ENCODE peak calls at places on chromosomes 4 and X, in ten cellular contexts. V, F, N, S, Z, H, O, E, X and U are unnamed samples. For H3K4me1 and H3K27me3, the result is how much of the 10 kb centered on the place peaks cover.

GRCh38 chr4:23717528-23718248 is 172.2 kb downstream of the PPARGC1A start:
- DNase-seq in H (no peak), N (no peak), X (no peak), S (no peak), E (peak), F (no peak), V (no peak), O (peak), Z (peak), U (peak)

GRCh38 chr4:123477804-123478209 is 81.2 kb downstream of the SPRY1 start:
- DNase-seq in Z (peak), H (no peak), O (no peak), F (no peak), N (peak), S (no peak), E (no peak), X (no peak), V (no peak), U (peak)

GRCh38 chr4:165738571-165738970 is 134.5 kb upstream of the TLL1 start:
- DNase-seq in V (no peak), O (no peak), X (no peak), S (no peak), H (no peak), Z (no peak), N (no peak), E (no peak), F (no peak), U (no peak)

GRCh38 chrX:130106071-130106470 is 4.2 kb downstream of the ELF4 start:
- DNase-seq in V (no peak), E (no peak), O (no peak), F (peak), Z (no peak), N (no peak), S (no peak), H (no peak), X (peak), U (no peak)

GRCh38 chr4:7166981-7167700 is 25.2 kb upstream of the SORCS2 start:
- DNase-seq in O (no peak), S (no peak), E (peak), F (no peak), Z (peak), N (no peak), X (no peak), V (no peak), H (no peak), U (no peak)

GRCh38 chr4:52915131-52915645 is 53.1 kb downstream of the RASL11B start:
- DNase-seq in F (no peak), Z (no peak), O (no peak), X (no peak), E (no peak), H (no peak), V (no peak), N (no peak), S (no peak), U (no peak)

GRCh38 chrX:132716006-132716405 is 227.2 kb upstream of the MBNL3 start:
- DNase-seq in Z (no peak), E (no peak), O (no peak), N (no peak), H (no peak), S (no peak), F (no peak), V (no peak), X (no peak), U (no peak)

GRCh38 chrX:108582151-108582550 is 142.5 kb downstream of the COL4A5 start:
- DNase-seq in F (no peak), E (no peak), O (no peak), S (no peak), V (no peak), Z (no peak), X (no peak), H (no peak), N (no peak), U (no peak)

GRCh38 chrX:79154612-79155358 is 10.3 kb downstream of the GPR174 start:
- DNase-seq in N (no peak), Z (no peak), S (no peak), E (no peak), F (no peak), V (no peak), O (no peak), H (no peak), X (no peak), U (no peak)

GRCh38 chr4:119897260-119897659 is 169.4 kb downstream of the MAD2L1 start:
- DNase-seq in V (no peak), X (no peak), F (no peak), Z (no peak), H (no peak), E (no peak), S (no peak), O (no peak), N (no peak), U (no peak)

GRCh38 chr4:168654206-168655174 is 157.6 kb downstream of the PALLD start:
- DNase-seq in E (no peak), H (no peak), Z (peak), S (no peak), V (no peak), O (no peak), F (no peak), N (no peak), X (no peak), U (no peak)

GRCh38 chr4:173524218-173525117 is 5.6 kb downstream of the HAND2 start:
- DNase-seq in E (no peak), N (no peak), Z (no peak), X (no peak), V (peak), O (peak), S (no peak), H (no peak), F (no peak), U (no peak)

GRCh38 chr4:10063544-10064300 is 42.4 kb upstream of the SLC2A9 start:
- DNase-seq in V (peak), O (peak), H (peak), X (peak), S (peak), Z (peak), N (no peak), E (peak), F (peak), U (no peak)

GRCh38 chr4:90445380-90445779 is 318.2 kb downstream of the CCSER1 start:
- DNase-seq in E (no peak), S (no peak), V (no peak), H (no peak), Z (no peak), X (no peak), O (no peak), N (no peak), F (no peak), U (no peak)

GRCh38 chr4:2172627-2173231 is 69.2 kb downstream of the HAUS3 start:
- DNase-seq in X (no peak), S (no peak), Z (no peak), O (no peak), V (no peak), E (no peak), F (no peak), N (no peak), H (no peak), U (peak)

GRCh38 chr4:15695764-15696163 is 7.1 kb upstream of the BST1 start:
- DNase-seq in O (no peak), S (no peak), H (no peak), V (no peak), Z (no peak), E (no peak), F (no peak), X (no peak), N (no peak), U (no peak)

GRCh38 chr4:116180056-116180690 is 905.2 kb downstream of the TRAM1L1 start:
- DNase-seq in S (peak), X (no peak), N (no peak), O (no peak), Z (no peak), V (no peak), E (peak), H (no peak), F (no peak), U (no peak)

GRCh38 chr4:52894408-52894807 is 32.3 kb downstream of the RASL11B start:
- DNase-seq in N (no peak), F (no peak), V (no peak), X (no peak), O (no peak), Z (no peak), H (no peak), S (no peak), E (no peak), U (no peak)

GRCh38 chr4:53620956-53621355 is 29.7 kb upstream of the LNX1 start:
- DNase-seq in H (no peak), O (no peak), S (no peak), F (no peak), E (no peak), Z (no peak), V (no peak), X (no peak), N (no peak), U (no peak)

GRCh38 chr4:159117564-159117963 is 14.7 kb downstream of the RAPGEF2 start:
- DNase-seq in X (no peak), E (no peak), N (no peak), Z (no peak), V (no peak), F (no peak), H (no peak), O (no peak), S (no peak), U (no peak)

GRCh38 chr4:85114526-85114925 is 148.0 kb upstream of the WDFY3 start:
- DNase-seq in N (no peak), Z (no peak), F (no peak), X (no peak), V (no peak), O (no peak), S (no peak), H (no peak), E (no peak), U (no peak)

GRCh38 chr4:147589586-147589985 is 27.6 kb upstream of the TMEM184C start:
- DNase-seq in O (no peak), X (no peak), Z (no peak), F (no peak), S (no peak), V (no peak), H (no peak), E (no peak), N (no peak), U (no peak)

GRCh38 chr4:133808151-133808550 is 393.4 kb downstream of the PABPC4L start:
- DNase-seq in F (no peak), S (no peak), V (no peak), X (no peak), H (no peak), N (no peak), O (no peak), E (no peak), Z (no peak), U (no peak)

GRCh38 chr4:96305030-96305429 is 465.1 kb downstream of the PDHA2 start:
- DNase-seq in H (no peak), O (peak), N (no peak), Z (no peak), S (no peak), E (peak), F (no peak), X (no peak), V (no peak), U (no peak)

GRCh38 chr4:186807809-186808634 is 84.4 kb upstream of the FAT1 start:
- DNase-seq in E (no peak), O (no peak), X (no peak), N (no peak), Z (no peak), H (no peak), V (no peak), S (no peak), F (no peak), U (no peak)

GRCh38 chr4:2135083-2135482 is 76.0 kb downstream of the NAT8L start:
- DNase-seq in H (no peak), Z (peak), F (no peak), S (no peak), N (no peak), E (peak), V (no peak), O (peak), X (no peak), U (peak)

GRCh38 chr4:176444741-176445140 is 125.0 kb downstream of the SPCS3 start:
- DNase-seq in X (no peak), V (no peak), N (no peak), E (no peak), O (no peak), F (no peak), Z (no peak), H (no peak), S (no peak), U (no peak)

GRCh38 chr4:19987746-19988145 is 264.0 kb upstream of the SLIT2 start:
- DNase-seq in E (no peak), F (no peak), V (no peak), Z (no peak), O (no peak), S (no peak), H (no peak), X (no peak), N (no peak), U (no peak)

DNA sequence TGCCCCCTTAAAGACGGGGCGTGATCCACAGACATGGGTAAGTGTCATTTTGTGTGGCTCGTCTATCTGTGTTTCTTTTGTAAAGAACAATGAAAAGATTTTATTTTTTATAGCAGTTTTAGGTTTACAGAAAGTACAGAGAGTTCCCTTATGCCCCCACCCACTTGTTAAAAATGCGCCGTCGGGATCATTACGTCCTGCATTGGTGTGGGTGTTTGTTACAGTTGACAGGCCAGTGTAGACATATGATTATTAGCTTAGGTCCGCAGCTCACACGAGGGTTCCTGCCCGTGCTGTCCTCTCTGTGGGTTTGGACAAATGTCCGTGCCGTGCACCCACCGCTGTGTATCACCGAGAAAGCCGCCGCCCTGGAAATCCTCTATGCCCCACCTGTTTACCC is 50.5 kb downstream of the RGS12 start:
- DNase-seq in S (no peak), N (no peak), O (no peak), E (no peak), H (peak), V (no peak), X (no peak), F (no peak), Z (no peak), U (no peak)
- H3K4me1 ChIP-seq in S (under half), N (under half), O (under half), E (under half), H (under half), V (under half), X (under half), F (under half), Z (under half), U (under half)

GRCh38 chrX:23332888-23333821 is 1.5 kb upstream of the PTCHD1 start:
- DNase-seq in X (no peak), F (no peak), H (no peak), Z (peak), O (peak), S (no peak), N (no peak), E (peak), V (no peak), U (no peak)
- H3K27me3 ChIP-seq in X (half or more), F (under half), H (under half), Z (half or more), O (half or more), S (half or more), N (under half), E (half or more), V (under half), U (under half)

GRCh38 chr4:73477176-73477575 is 4.4 kb upstream of the AFM start:
- DNase-seq in E (no peak), S (no peak), X (no peak), Z (no peak), N (no peak), V (no peak), H (no peak), F (no peak), O (no peak), U (no peak)

GRCh38 chr4:73479323-73479722 is 2.2 kb upstream of the AFM start:
- DNase-seq in F (no peak), S (no peak), Z (no peak), V (no peak), E (no peak), X (no peak), N (no peak), O (no peak), H (no peak), U (no peak)

GRCh38 chr4:73485085-73485484 is 3.5 kb downstream of the AFM start:
- DNase-seq in Z (no peak), F (no peak), N (no peak), X (no peak), H (no peak), O (no peak), E (no peak), S (no peak), V (no peak), U (no peak)

GRCh38 chr4:73485596-73485995 is 4.1 kb downstream of the AFM start:
- DNase-seq in N (no peak), S (no peak), Z (no peak), F (no peak), V (no peak), O (no peak), E (no peak), X (no peak), H (no peak), U (no peak)

GRCh38 chr4:73481356-73481755 is at the start of gene AFM:
- DNase-seq in V (no peak), F (no peak), Z (no peak), H (no peak), E (no peak), O (no peak), N (no peak), S (no peak), X (no peak), U (no peak)
- H3K4me3 ChIP-seq in V (no peak), F (no peak), Z (no peak), H (no peak), E (peak), O (no peak), N (no peak), S (no peak), X (no peak), U (no peak)

GRCh38 chr4:37663552-37663951 is 22.6 kb downstream of the RELL1 start:
- DNase-seq in F (no peak), N (no peak), X (no peak), H (no peak), V (no peak), O (no peak), E (no peak), S (no peak), Z (no peak), U (no peak)

GRCh38 chr4:37664696-37665095 is 21.5 kb downstream of the RELL1 start:
- DNase-seq in N (no peak), E (no peak), V (no peak), F (no peak), O (peak), H (no peak), X (no peak), Z (no peak), S (no peak), U (no peak)

GRCh38 chr4:37662861-37663390 is 23.2 kb downstream of the RELL1 start:
- DNase-seq in E (no peak), F (no peak), V (peak), Z (no peak), X (peak), S (no peak), O (peak), N (no peak), H (peak), U (no peak)

GRCh38 chr4:37661643-37662221 is 24.4 kb downstream of the RELL1 start:
- DNase-seq in N (no peak), V (no peak), O (no peak), E (no peak), H (no peak), S (no peak), F (no peak), X (no peak), Z (no peak), U (no peak)

GRCh38 chr4:37662306-37662705 is 23.9 kb downstream of the RELL1 start:
- DNase-seq in Z (no peak), F (no peak), O (no peak), E (no peak), X (no peak), N (no peak), H (no peak), V (no peak), S (no peak), U (no peak)
- H3K4me1 ChIP-seq in Z (under half), F (under half), O (under half), E (under half), X (half or more), N (under half), H (half or more), V (half or more), S (under half), U (under half)

GRCh38 chrX:50470103-50471031 is at the start of gene DGKK:
- DNase-seq in E (peak), Z (no peak), N (no peak), X (no peak), H (no peak), S (peak), F (no peak), V (no peak), O (peak), U (no peak)

GRCh38 chrX:50471390-50471789 is 765 bp upstream of the DGKK start:
- DNase-seq in Z (no peak), F (no peak), S (no peak), H (no peak), E (peak), O (peak), X (no peak), V (no peak), N (no peak), U (no peak)

GRCh38 chrX:50469206-50469605 is 1.4 kb downstream of the DGKK start:
- DNase-seq in O (no peak), F (no peak), X (no peak), N (no peak), V (no peak), H (no peak), Z (no peak), S (no peak), E (peak), U (no peak)
- H3K27me3 ChIP-seq in O (under half), F (under half), X (half or more), N (under half), V (half or more), H (half or more), Z (half or more), S (half or more), E (half or more), U (under half)

GRCh38 chrX:23954396-23954795 is 46.6 kb downstream of the CXorf58 start:
- DNase-seq in S (no peak), H (no peak), O (no peak), E (no peak), X (no peak), F (no peak), V (no peak), N (no peak), Z (no peak), U (no peak)

GRCh38 chrX:23952401-23952800 is 44.6 kb downstream of the CXorf58 start:
- DNase-seq in Z (no peak), S (no peak), F (no peak), E (no peak), H (no peak), V (no peak), O (no peak), X (no peak), N (no peak), U (no peak)

GRCh38 chrX:23953908-23954269 is 46.1 kb downstream of the CXorf58 start:
- DNase-seq in S (no peak), H (no peak), O (no peak), E (no peak), F (no peak), N (no peak), X (no peak), V (no peak), Z (no peak), U (peak)

DNA sequence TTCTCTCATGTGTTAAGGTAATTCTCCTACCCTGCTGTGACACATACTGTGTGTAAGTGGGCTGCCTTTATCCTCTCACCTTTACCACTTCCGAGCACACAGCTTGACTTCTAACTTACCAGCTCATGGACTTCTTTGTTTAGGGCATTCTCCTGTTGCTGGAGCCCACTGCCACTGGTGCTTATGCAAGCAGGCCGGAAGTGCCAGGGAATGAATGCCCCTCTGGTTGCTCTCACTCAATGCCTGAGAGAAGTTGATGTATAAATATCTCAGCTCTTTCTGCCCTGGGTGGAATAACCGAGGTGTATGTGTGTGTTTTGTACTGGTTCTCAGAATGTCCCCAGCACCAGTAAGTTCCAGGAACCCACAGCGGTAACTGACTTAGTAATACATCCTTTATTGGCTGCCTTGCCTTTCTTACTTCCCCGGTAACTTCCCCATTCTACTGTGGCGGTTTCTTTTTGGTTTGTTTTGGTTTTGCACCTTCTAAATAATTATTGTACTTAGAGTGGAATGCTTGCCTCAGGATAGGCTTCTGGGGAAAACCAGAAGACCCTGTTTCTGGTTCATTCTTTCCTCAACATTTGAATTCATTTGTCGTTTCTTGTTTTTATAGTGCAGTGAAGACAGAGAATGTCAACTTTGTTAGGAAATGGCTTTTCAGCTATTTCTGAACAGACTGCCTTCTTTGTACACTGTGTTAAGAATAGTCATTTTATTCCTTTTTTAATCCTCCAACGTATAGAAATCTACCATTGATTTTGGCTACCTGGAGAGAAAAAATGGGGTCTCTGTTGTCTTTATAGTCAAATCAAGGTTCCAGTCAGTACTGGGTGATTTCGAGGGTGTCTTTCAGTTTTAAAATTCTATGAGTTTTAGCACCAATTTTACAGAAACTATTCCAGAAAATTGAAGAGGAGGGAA is 45.4 kb downstream of the CXorf58 start:
- DNase-seq in Z (no peak), E (no peak), H (no peak), O (peak), N (peak), V (no peak), X (no peak), S (no peak), F (no peak), U (peak)
- H3K4me3 ChIP-seq in Z (no peak), E (no peak), H (no peak), O (no peak), N (peak), V (peak), X (no peak), S (no peak), F (no peak), U (no peak)

GRCh38 chr4:163548481-163549243 is 54.2 kb downstream of the TMA16 start:
- DNase-seq in X (no peak), Z (no peak), E (peak), N (no peak), H (no peak), O (peak), V (no peak), S (peak), F (no peak), U (peak)
- H3K4me1 ChIP-seq in X (under half), Z (under half), E (under half), N (under half), H (under half), O (under half), V (under half), S (under half), F (under half), U (under half)